ENCODE peak calls at places on chromosome 2, in four cellular contexts. One of them, this sample, is unnamed.

GRCh38 chr2:213862407-213863076 is 548.3 kb upstream of the VWC2L start:
- DNase-seq in T-helper 17 cell: no peak
- DNase-seq in LoVo: no peak
- DNase-seq in central memory CD4-positive, alpha-beta T cell: no peak
- DNase-seq in this sample: no peak

GRCh38 chr2:6793371-6793770 is 72.3 kb downstream of the CMPK2 start:
- DNase-seq in T-helper 17 cell: no peak
- DNase-seq in central memory CD4-positive, alpha-beta T cell: no peak
- DNase-seq in LoVo: no peak
- DNase-seq in this sample: no peak

GRCh38 chr2:238097988-238098853 is 1.9 kb upstream of the ESPNL start:
- DNase-seq in T-helper 17 cell: no peak
- DNase-seq in central memory CD4-positive, alpha-beta T cell: peak
- DNase-seq in LoVo: peak
- DNase-seq in this sample: no peak

GRCh38 chr2:24774373-24774772 is 18.8 kb downstream of the PTRHD1 start:
- DNase-seq in LoVo: no peak
- DNase-seq in T-helper 17 cell: no peak
- DNase-seq in central memory CD4-positive, alpha-beta T cell: no peak
- DNase-seq in this sample: no peak

GRCh38 chr2:48753228-48753627 is 2.3 kb downstream of the LHCGR start:
- DNase-seq in T-helper 17 cell: no peak
- DNase-seq in LoVo: no peak
- DNase-seq in central memory CD4-positive, alpha-beta T cell: no peak
- DNase-seq in this sample: no peak

GRCh38 chr2:45616663-45617411 is 5.8 kb upstream of the SRBD1 start:
- DNase-seq in T-helper 17 cell: no peak
- DNase-seq in LoVo: no peak
- DNase-seq in central memory CD4-positive, alpha-beta T cell: no peak
- DNase-seq in this sample: no peak

GRCh38 chr2:109257653-109258052 is 128.6 kb downstream of the SH3RF3 start:
- DNase-seq in T-helper 17 cell: no peak
- DNase-seq in central memory CD4-positive, alpha-beta T cell: no peak
- DNase-seq in LoVo: no peak
- DNase-seq in this sample: no peak

GRCh38 chr2:96256611-96257113 is 9.1 kb downstream of the TMEM127 start:
- DNase-seq in central memory CD4-positive, alpha-beta T cell: no peak
- DNase-seq in LoVo: no peak
- DNase-seq in T-helper 17 cell: no peak
- DNase-seq in this sample: no peak

GRCh38 chr2:190583507-190584337 is 49.2 kb upstream of the NEMP2 start:
- DNase-seq in central memory CD4-positive, alpha-beta T cell: no peak
- DNase-seq in LoVo: peak
- DNase-seq in T-helper 17 cell: no peak
- DNase-seq in this sample: no peak

GRCh38 chr2:118221952-118222594 is 133.8 kb downstream of the INSIG2 start:
- DNase-seq in T-helper 17 cell: peak
- DNase-seq in central memory CD4-positive, alpha-beta T cell: peak
- DNase-seq in LoVo: peak
- DNase-seq in this sample: no peak

GRCh38 chr2:2892378-2892777 is 485.2 kb downstream of the EIPR1 start:
- DNase-seq in central memory CD4-positive, alpha-beta T cell: no peak
- DNase-seq in LoVo: no peak
- DNase-seq in T-helper 17 cell: no peak
- DNase-seq in this sample: no peak

GRCh38 chr2:193963472-193964119 is 1693.4 kb upstream of the SLC39A10 start:
- DNase-seq in T-helper 17 cell: no peak
- DNase-seq in central memory CD4-positive, alpha-beta T cell: no peak
- DNase-seq in LoVo: peak
- DNase-seq in this sample: no peak

GRCh38 chr2:53859354-53860159 is at the start of gene GPR75:
- DNase-seq in LoVo: no peak
- DNase-seq in T-helper 17 cell: no peak
- DNase-seq in central memory CD4-positive, alpha-beta T cell: no peak
- DNase-seq in this sample: no peak

GRCh38 chr2:25328152-25329085 is 13.3 kb downstream of the DNMT3A start:
- DNase-seq in T-helper 17 cell: no peak
- DNase-seq in central memory CD4-positive, alpha-beta T cell: no peak
- DNase-seq in LoVo: no peak
- DNase-seq in this sample: no peak

GRCh38 chr2:26756337-26756736 is 7.7 kb upstream of the SLC35F6 start:
- DNase-seq in central memory CD4-positive, alpha-beta T cell: no peak
- DNase-seq in LoVo: no peak
- DNase-seq in T-helper 17 cell: no peak
- DNase-seq in this sample: no peak

GRCh38 chr2:234739061-234739460 is 212.8 kb upstream of the SH3BP4 start:
- DNase-seq in LoVo: no peak
- DNase-seq in T-helper 17 cell: no peak
- DNase-seq in central memory CD4-positive, alpha-beta T cell: no peak
- DNase-seq in this sample: no peak

GRCh38 chr2:59236723-59237122 is 995.6 kb upstream of the FANCL start:
- DNase-seq in LoVo: no peak
- DNase-seq in central memory CD4-positive, alpha-beta T cell: no peak
- DNase-seq in T-helper 17 cell: no peak
- DNase-seq in this sample: no peak

GRCh38 chr2:54757496-54757895 is 34.0 kb downstream of the EML6 start:
- DNase-seq in LoVo: no peak
- DNase-seq in T-helper 17 cell: no peak
- DNase-seq in central memory CD4-positive, alpha-beta T cell: no peak
- DNase-seq in this sample: no peak

GRCh38 chr2:210528716-210529115 is 27.7 kb upstream of the CPS1 start:
- DNase-seq in LoVo: no peak
- DNase-seq in T-helper 17 cell: no peak
- DNase-seq in central memory CD4-positive, alpha-beta T cell: no peak
- DNase-seq in this sample: no peak

GRCh38 chr2:239208470-239209180 is 192.2 kb downstream of the HDAC4 start:
- DNase-seq in T-helper 17 cell: no peak
- DNase-seq in central memory CD4-positive, alpha-beta T cell: no peak
- DNase-seq in LoVo: no peak
- DNase-seq in this sample: no peak

GRCh38 chr2:9592699-9593098 is 37.1 kb upstream of the ADAM17 start:
- DNase-seq in T-helper 17 cell: no peak
- DNase-seq in LoVo: no peak
- DNase-seq in central memory CD4-positive, alpha-beta T cell: no peak
- DNase-seq in this sample: no peak

GRCh38 chr2:168912466-168913170 is 11.5 kb downstream of the G6PC2 start:
- DNase-seq in T-helper 17 cell: no peak
- DNase-seq in central memory CD4-positive, alpha-beta T cell: no peak
- DNase-seq in LoVo: no peak
- DNase-seq in this sample: no peak

GRCh38 chr2:221254281-221254680 is 317.8 kb downstream of the EPHA4 start:
- DNase-seq in central memory CD4-positive, alpha-beta T cell: no peak
- DNase-seq in LoVo: no peak
- DNase-seq in T-helper 17 cell: no peak
- DNase-seq in this sample: no peak

GRCh38 chr2:10773841-10774341 is 38.7 kb downstream of the PDIA6 start:
- DNase-seq in T-helper 17 cell: no peak
- DNase-seq in central memory CD4-positive, alpha-beta T cell: no peak
- DNase-seq in LoVo: no peak
- DNase-seq in this sample: no peak

GRCh38 chr2:18949871-18950597 is 360.7 kb upstream of the NT5C1B start:
- DNase-seq in central memory CD4-positive, alpha-beta T cell: no peak
- DNase-seq in T-helper 17 cell: no peak
- DNase-seq in LoVo: peak
- DNase-seq in this sample: no peak

GRCh38 chr2:219344756-219345458 is 12.4 kb upstream of the RESP18 start:
- DNase-seq in T-helper 17 cell: no peak
- DNase-seq in LoVo: no peak
- DNase-seq in central memory CD4-positive, alpha-beta T cell: no peak
- DNase-seq in this sample: no peak

GRCh38 chr2:139099721-139100120 is 319.5 kb upstream of the NXPH2 start:
- DNase-seq in T-helper 17 cell: no peak
- DNase-seq in central memory CD4-positive, alpha-beta T cell: no peak
- DNase-seq in LoVo: no peak
- DNase-seq in this sample: no peak

This sample was measured in effector memory CD4-positive, alpha-beta T cell.